ENCODE peak calls at places on chromosomes 12 and 14, in four cellular contexts. M is CD4-positive, alpha-beta T cell; D is CD8-positive, alpha-beta memory T cell; A is dorsolateral prefrontal cortex. U is an unnamed sample.

GRCh38 chr14:55715889-55716288 is 135.9 kb downstream of the KTN1 start:
- DNase-seq in A (no peak), D (no peak), M (no peak), U (no peak)

GRCh38 chr12:111274820-111275219 is 94.1 kb downstream of the PHETA1 start:
- DNase-seq in D (no peak), M (no peak), A (no peak), U (no peak)

GRCh38 chr12:47991106-47991550 is 13.1 kb downstream of the COL2A1 start:
- DNase-seq in M (no peak), D (peak), A (no peak), U (no peak)

GRCh38 chr12:51590347-51591019 is 550 bp upstream of the SCN8A start:
- DNase-seq in D (peak), M (peak), A (peak), U (peak)

GRCh38 chr12:79763748-79764452 is 73.1 kb upstream of the PAWR start:
- DNase-seq in A (no peak), D (no peak), M (no peak), U (no peak)

GRCh38 chr12:64004639-64005038 is 160.1 kb downstream of the SRGAP1 start:
- DNase-seq in A (no peak), D (no peak), M (no peak), U (no peak)

GRCh38 chr12:70264067-70264867 is 21.0 kb downstream of the CNOT2 start:
- DNase-seq in M (no peak), A (no peak), D (no peak), U (no peak)

GRCh38 chr14:54220697-54221431 is 175.9 kb upstream of the CDKN3 start:
- DNase-seq in A (no peak), D (no peak), M (no peak), U (no peak)

GRCh38 chr14:76551906-76552305 is 176.0 kb downstream of the ESRRB start:
- DNase-seq in D (no peak), M (no peak), A (no peak), U (no peak)

GRCh38 chr14:86933460-86933859 is 1059.5 kb downstream of the GALC start:
- DNase-seq in A (no peak), M (no peak), D (no peak), U (no peak)

GRCh38 chr12:81255947-81256346 is 178.1 kb downstream of the ACSS3 start:
- DNase-seq in D (no peak), A (no peak), M (no peak), U (no peak)

GRCh38 chr12:57241556-57242310 is 9.3 kb downstream of the STAC3 start:
- DNase-seq in A (no peak), M (no peak), D (no peak), U (no peak)

GRCh38 chr14:37254411-37254947 is 56.7 kb downstream of the MIPOL1 start:
- DNase-seq in A (no peak), M (no peak), D (no peak), U (no peak)

GRCh38 chr14:23406244-23406643 is 1.8 kb downstream of the MYH6 start:
- DNase-seq in D (no peak), M (no peak), A (no peak), U (peak)

GRCh38 chr14:55051426-55052258 is at the start of gene MAPK1IP1L:
- DNase-seq in M (peak), D (peak), A (peak), U (peak)

GRCh38 chr14:31965735-31966598 is 111.1 kb upstream of the ARHGAP5 start:
- DNase-seq in M (no peak), A (no peak), D (no peak), U (no peak)

GRCh38 chr14:77889971-77890442 is 90.1 kb downstream of the ADCK1 start:
- DNase-seq in D (no peak), A (no peak), M (no peak), U (no peak)

GRCh38 chr12:70351076-70351475 is 15.0 kb upstream of the KCNMB4 start:
- DNase-seq in D (no peak), A (no peak), M (no peak), U (no peak)

GRCh38 chr12:76035045-76035444 is 3.5 kb upstream of the PHLDA1 start:
- DNase-seq in A (no peak), D (no peak), M (no peak), U (no peak)
- H3K27ac ChIP-seq in A (no peak), D (no peak), M (no peak), U (no peak)

DNA sequence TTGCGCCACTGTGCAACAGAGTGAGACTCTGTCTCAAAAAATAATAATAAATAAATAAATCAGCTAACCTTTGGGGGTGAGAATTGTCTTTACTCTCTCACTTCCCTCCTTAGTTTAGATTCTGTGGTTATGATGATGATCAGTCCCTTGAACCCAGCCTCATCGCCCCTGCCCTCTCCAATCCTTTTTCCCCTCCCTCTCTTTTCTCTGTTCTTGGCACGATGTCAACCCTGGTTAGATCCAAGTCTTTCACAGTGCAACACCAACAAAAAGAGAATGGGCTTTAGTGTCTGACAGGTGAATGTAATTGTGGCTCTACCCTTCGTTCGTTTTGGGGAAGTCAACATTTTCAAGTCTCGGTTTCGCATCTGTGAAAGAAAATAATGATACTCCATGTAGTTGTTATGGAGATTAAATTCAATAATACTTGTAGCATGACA is 59.0 kb downstream of the NTN4 start:
- DNase-seq in A (no peak), M (no peak), D (no peak), U (no peak)
- H3K27ac ChIP-seq in A (no peak), M (no peak), D (no peak), U (no peak)

GRCh38 chr14:102544745-102545460 is 35.3 kb upstream of the ANKRD9 start:
- DNase-seq in D (no peak), A (no peak), M (no peak), U (no peak)
- H3K27ac ChIP-seq in D (no peak), A (no peak), M (no peak), U (no peak)

GRCh38 chr14:96380735-96381134 is 11.2 kb upstream of the AK7 start:
- DNase-seq in M (no peak), A (no peak), D (no peak), U (no peak)
- H3K27ac ChIP-seq in M (no peak), A (no peak), D (no peak), U (no peak)

GRCh38 chr12:75814856-75815754 is 216.5 kb downstream of the PHLDA1 start:
- DNase-seq in A (no peak), M (no peak), D (no peak), U (no peak)

GRCh38 chr12:75818863-75819262 is 212.7 kb downstream of the PHLDA1 start:
- DNase-seq in M (no peak), D (no peak), A (no peak), U (no peak)

GRCh38 chr12:75816892-75817291 is 214.7 kb downstream of the PHLDA1 start:
- DNase-seq in D (no peak), M (no peak), A (no peak), U (no peak)

GRCh38 chr12:75813066-75813465 is 218.5 kb downstream of the PHLDA1 start:
- DNase-seq in M (no peak), D (no peak), A (no peak), U (no peak)

DNA sequence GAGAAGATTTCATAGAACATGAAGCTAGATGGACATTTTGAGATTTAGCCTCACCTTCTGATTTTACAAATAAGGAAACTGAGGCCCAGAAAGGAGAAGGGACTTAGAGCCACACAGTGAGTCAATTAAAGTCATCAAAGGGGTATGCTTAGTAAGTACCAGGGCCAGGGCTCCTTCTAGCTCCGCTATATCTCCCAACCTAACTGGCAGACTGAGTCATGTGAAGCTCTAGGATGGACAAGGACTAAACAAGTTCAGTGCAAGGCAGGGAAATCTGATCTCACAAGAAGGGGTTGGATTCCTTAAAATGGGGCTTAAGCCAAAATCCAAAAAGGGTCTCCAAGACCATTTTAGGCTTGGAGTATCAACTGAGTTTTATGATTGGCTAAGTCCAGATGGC is 215.8 kb downstream of the PHLDA1 start:
- DNase-seq in D (no peak), A (no peak), M (no peak), U (no peak)
- H3K27ac ChIP-seq in D (no peak), A (no peak), M (no peak), U (no peak)

DNA sequence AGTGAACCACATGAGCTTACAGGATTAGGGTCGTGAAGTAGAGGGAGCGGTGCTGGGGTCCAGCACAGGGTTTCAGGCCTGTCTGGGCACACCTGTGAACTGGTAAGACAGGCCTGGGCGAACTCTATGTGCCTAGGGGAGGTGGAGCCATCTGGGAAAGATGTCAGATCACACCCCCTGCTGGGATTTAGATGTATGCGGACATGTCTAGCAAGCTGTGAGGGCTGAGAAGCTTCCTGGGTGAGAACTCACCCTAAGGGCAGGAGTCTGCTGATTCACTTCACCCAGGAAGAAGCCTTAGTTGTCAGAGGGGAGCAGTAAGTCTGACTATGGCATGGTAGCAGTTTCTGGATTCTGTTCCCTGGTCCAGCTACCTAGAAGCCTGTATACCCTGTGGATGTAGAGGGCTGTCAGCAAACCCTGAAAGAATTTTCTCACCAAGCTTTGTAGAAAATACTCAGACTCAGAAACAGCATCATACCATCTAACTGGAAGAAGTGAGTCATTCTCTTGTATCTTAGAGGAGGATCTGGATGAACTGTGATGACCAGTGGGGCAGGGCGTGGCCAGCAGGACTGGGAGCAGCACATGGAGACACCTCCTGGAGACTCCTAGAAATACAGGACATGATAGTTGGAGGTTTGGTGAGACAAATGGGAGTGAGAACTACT is 11.2 kb upstream of the PYGL start:
- DNase-seq in M (no peak), D (no peak), A (no peak), U (no peak)
- H3K27ac ChIP-seq in M (no peak), D (peak), A (peak), U (peak)

GRCh38 chr12:117045998-117046374 is 53.2 kb downstream of the TESC start:
- DNase-seq in M (no peak), A (no peak), D (no peak), U (no peak)

GRCh38 chr12:117044311-117044710 is 54.9 kb downstream of the TESC start:
- DNase-seq in D (no peak), M (no peak), A (no peak), U (no peak)

GRCh38 chr12:117043598-117043901 is 55.7 kb downstream of the TESC start:
- DNase-seq in A (no peak), M (no peak), D (no peak), U (no peak)

GRCh38 chr12:117045175-117045997 is 53.8 kb downstream of the TESC start:
- DNase-seq in D (no peak), A (no peak), M (no peak), U (peak)

GRCh38 chr12:117044790-117045174 is 54.4 kb downstream of the TESC start:
- DNase-seq in D (no peak), A (no peak), M (no peak), U (no peak)
- H3K27ac ChIP-seq in D (peak), A (no peak), M (no peak), U (no peak)

DNA sequence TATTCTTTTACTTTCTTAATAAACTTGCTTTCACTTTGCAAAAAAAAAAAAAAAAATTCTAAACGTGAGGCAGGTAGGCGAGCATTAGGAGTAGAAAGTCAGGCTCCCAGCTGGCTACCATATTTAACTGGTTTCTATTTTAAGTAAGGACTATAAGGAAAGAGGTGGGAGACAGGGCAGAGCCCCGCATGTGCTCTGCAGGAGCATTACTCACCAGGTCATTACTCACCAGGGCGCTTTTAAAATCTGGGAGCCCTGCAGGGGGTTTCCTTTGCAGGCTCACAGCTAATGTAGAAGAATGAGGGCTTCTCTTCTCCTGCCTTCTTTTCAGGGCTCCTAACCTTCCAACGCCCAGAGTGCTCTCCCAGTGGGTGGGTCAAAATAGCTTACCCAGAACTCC is 14.0 kb upstream of the DPF3 start:
- DNase-seq in M (no peak), A (no peak), D (no peak), U (no peak)
- H3K27ac ChIP-seq in M (no peak), A (no peak), D (peak), U (no peak)

GRCh38 chr12:101909646-101910045 is 32.3 kb downstream of the DRAM1 start:
- DNase-seq in M (no peak), D (no peak), A (no peak), U (no peak)
- H3K27ac ChIP-seq in M (no peak), D (no peak), A (no peak), U (no peak)

DNA sequence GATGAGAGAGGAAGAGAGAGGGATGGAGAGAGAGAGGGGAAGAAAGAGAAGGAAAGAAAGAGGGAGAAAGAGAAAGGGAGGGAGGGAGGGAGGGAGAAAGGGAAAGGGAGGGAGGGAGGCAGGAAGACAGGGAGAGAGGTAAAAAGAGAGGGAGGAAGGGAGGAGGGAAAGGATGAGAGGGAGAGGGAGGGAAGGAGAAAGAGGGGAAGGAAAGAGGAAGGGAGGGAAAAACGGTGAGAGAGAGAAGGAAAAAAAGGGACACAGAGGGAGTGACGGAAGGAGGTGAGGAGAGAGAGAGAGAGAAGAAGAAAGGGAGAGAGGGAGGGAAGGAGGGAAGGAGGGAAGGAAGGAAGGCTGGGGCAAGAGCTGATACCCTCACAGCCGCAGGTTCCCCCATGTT is 56.8 kb downstream of the FOXN3 start:
- DNase-seq in A (no peak), M (no peak), D (no peak), U (no peak)
- H3K27ac ChIP-seq in A (no peak), M (peak), D (no peak), U (no peak)